ENCODE peak calls at places on chromosomes 4 and X, in eight cellular contexts. Y is ascending aorta, F is SK-N-SH, P is mammary epithelial cell, V is H1, I is pancreas, X is neural progenitor cell, H is mucosa of descending colon. N is an unnamed sample. For H3K4me1, the result is how much of the 10 kb centered on the place peaks cover.

GRCh38 chr4:15455290-15455689 is 14.4 kb upstream of the CC2D2A start:
- DNase-seq in Y (peak), F (no peak), P (no peak), V (no peak), I (no peak), X (no peak), H (no peak), N (no peak)

GRCh38 chr4:48602222-48602621 is 112.2 kb downstream of the ZAR1 start:
- DNase-seq in Y (no peak), F (no peak), P (peak), V (no peak), I (no peak), X (no peak), H (no peak), N (no peak)

GRCh38 chr4:4477391-4477790 is 64.5 kb downstream of the STX18 start:
- DNase-seq in Y (no peak), F (no peak), P (no peak), V (no peak), I (no peak), X (no peak), H (no peak), N (no peak)

GRCh38 chrX:50704987-50705386 is 109.0 kb downstream of the SHROOM4 start:
- DNase-seq in Y (no peak), F (no peak), P (no peak), V (no peak), I (no peak), X (no peak), H (no peak), N (no peak)

GRCh38 chrX:130171446-130172126 is at the start of gene RAB33A:
- DNase-seq in Y (no peak), F (peak), P (no peak), V (peak), I (peak), X (peak), H (peak), N (peak)

GRCh38 chr4:3792813-3793212 is 26.6 kb downstream of the ADRA2C start:
- DNase-seq in Y (no peak), F (peak), P (no peak), V (peak), I (peak), X (peak), H (peak), N (no peak)

GRCh38 chr4:66609014-66609413 is 936.3 kb downstream of the CENPC start:
- DNase-seq in Y (no peak), F (no peak), P (no peak), V (no peak), I (no peak), X (no peak), H (no peak), N (no peak)

GRCh38 chr4:5784960-5785611 is 74.1 kb downstream of the EVC start:
- DNase-seq in Y (peak), F (no peak), P (no peak), V (peak), I (no peak), X (peak), H (no peak), N (no peak)

GRCh38 chr4:55545681-55546632 is 752 bp downstream of the CLOCK start:
- DNase-seq in Y (peak), F (peak), P (peak), V (peak), I (peak), X (peak), H (peak), N (peak)

GRCh38 chr4:147655639-147656038 is 28.3 kb downstream of the PRMT9 start:
- DNase-seq in Y (no peak), F (no peak), P (no peak), V (no peak), I (no peak), X (no peak), H (no peak), N (no peak)

GRCh38 chrX:154298312-154298711 is 2.7 kb downstream of the TKTL1 start:
- DNase-seq in Y (no peak), F (no peak), P (peak), V (no peak), I (no peak), X (no peak), H (no peak), N (no peak)

DNA sequence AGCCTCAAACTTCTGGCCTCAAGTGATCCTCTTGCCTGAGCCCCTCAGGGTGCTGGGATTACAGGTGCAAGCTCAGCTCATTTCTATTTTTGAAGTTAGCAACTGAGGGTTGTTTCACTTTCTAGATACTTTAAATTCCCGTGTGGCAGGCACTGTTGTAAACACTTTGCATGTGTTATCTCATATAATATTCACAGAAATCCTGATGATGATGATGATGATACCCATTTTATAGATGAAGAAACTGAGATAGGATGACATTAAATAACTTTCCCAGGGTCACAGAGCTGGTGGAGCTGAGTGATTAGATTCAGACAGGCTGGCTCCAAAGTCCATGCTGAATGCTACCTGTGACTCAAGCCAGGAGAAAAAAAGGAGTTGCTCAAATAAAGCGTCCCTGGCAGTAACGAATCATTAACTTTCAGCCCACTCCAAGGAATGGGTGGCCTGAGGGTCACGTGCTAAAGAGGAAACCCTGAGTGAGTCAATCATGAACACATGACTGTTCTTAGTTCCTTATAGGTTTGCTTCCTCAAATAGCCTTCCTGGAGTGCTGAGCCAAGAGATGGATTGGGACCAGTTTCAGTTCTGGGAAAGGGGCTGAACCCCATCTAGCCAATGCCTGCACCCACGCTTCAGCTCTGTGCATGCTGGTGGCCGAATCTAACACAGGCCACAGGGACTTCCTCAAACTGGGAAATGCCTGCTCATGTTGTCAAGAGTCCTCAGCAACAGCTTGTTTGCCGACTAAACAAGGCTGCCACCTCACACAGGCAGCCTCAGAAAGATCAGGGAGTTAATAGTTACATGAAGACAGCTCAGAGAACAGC is 52.8 kb downstream of the RBM47 start:
- DNase-seq in Y (peak), F (no peak), P (peak), V (no peak), I (peak), X (peak), H (peak), N (no peak)
- H3K4me3 ChIP-seq in Y (peak), F (no peak), P (no peak), V (no peak), I (no peak), X (no peak), H (no peak), N (no peak)

DNA sequence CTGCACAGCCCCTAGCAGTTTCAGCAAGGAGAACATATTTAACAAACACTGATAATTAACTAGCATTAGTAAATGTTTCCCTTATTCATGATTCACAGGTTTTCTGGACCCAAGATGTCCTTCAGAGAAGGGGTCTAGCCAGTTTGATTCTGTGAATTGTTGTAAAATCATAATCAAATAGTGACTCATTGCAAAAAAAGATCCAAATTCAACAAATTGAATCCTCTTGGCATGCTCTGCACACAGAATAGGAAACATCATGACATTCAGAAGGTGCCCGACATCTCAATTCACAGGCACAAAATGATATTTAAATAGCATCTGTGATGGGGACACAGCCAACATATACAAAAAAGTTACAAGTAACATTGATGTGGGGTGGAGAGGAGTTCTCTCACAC is 100.1 kb downstream of the SH3KBP1 start:
- DNase-seq in Y (no peak), F (no peak), P (no peak), V (no peak), I (no peak), X (no peak), H (no peak), N (no peak)
- H3K4me1 ChIP-seq in Y (under half), F (under half), P (under half), V (under half), I (under half), X (under half), H (under half), N (half or more)

GRCh38 chr4:133149932-133150642 is 993 bp downstream of the PCDH10 start:
- DNase-seq in Y (peak), F (no peak), P (no peak), V (no peak), I (no peak), X (no peak), H (no peak), N (no peak)
- H3K4me3 ChIP-seq in Y (peak), F (no peak), P (no peak), V (peak), I (no peak), X (peak), H (no peak), N (no peak)

DNA sequence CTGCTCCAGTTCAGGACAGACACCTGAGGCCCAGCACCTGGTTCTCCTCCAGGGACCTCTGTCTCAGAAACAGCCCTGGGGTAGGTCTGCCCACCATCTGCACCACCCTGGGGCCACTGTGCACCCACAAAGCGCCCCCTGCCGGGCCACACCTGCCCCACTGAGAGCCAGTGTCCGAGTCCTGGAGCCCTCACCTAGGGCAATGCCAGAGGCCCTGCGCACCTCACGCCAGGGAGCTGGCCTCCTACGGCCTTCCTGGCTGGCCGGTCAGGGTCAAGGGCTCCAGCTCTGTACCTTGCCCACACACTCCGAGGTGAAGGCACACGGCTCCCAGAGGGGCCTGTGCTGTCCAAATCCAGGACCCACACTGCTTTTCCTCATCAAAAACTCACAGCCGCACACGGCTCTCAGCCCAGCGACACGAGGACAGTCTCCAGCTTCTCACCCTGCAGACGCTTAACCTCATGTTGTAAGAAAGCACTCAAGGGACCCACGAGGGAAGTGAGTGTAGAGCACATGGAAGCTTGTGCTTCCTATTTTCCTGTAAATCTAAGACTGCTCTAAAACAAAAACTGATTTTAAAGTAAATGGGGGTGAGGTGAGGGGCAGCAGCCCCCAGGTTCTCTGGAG is 5.4 kb downstream of the CTBP1 start:
- DNase-seq in Y (peak), F (peak), P (no peak), V (peak), I (peak), X (no peak), H (peak), N (no peak)
- H3K4me1 ChIP-seq in Y (under half), F (under half), P (under half), V (under half), I (under half), X (under half), H (half or more), N (half or more)

GRCh38 chr4:76307670-76308014 is 1.1 kb downstream of the STBD1 start:
- DNase-seq in Y (no peak), F (peak), P (no peak), V (no peak), I (no peak), X (no peak), H (no peak), N (no peak)
- H3K4me3 ChIP-seq in Y (peak), F (peak), P (peak), V (peak), I (peak), X (peak), H (peak), N (no peak)

DNA sequence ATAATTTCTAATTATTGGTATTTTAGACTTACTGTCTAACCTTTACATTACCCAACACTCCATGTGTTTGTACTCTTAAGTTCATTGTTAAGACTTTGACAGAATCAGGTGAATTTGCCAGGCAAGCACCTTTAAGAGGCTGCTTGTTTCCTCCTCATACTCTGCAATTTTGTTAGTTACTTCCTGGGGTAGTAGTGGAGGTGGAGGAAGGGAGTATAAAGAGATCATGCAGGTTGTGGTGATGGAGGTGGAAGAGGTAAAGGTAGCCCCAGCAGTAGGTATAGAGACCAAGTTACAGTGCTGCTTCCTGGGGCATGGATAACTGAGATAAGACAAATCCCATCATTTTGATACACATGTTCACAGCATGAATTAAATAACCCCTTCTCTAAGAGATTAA is 6.7 kb downstream of the WDR44 start:
- DNase-seq in Y (no peak), F (no peak), P (no peak), V (no peak), I (no peak), X (no peak), H (no peak), N (no peak)
- H3K4me1 ChIP-seq in Y (under half), F (under half), P (under half), V (under half), I (under half), X (under half), H (under half), N (half or more)

DNA sequence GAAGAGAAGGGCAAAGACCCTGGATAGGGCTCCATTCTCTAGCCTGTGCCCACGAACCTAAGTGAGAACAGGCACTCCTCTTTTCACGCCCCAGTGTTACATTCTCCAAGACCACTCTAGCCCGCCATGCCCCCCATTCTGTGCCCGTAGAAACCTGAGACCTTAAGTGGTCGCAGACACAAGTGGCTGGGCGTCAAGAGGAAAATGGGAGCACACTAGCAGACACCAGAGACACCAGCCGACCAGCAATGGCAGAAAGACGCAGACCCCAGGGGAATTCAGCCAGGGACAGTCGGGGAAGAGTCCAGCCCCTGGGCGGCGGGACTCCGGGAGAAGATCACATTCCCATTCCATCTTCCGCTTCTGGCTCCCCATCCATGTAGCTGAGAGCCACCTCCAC is 2027.9 kb downstream of the PCDH7 start:
- DNase-seq in Y (no peak), F (no peak), P (no peak), V (no peak), I (peak), X (no peak), H (no peak), N (peak)
- H3K4me3 ChIP-seq in Y (no peak), F (no peak), P (no peak), V (no peak), I (no peak), X (no peak), H (no peak), N (no peak)

GRCh38 chr4:85734446-85734845 is 259.5 kb downstream of the ARHGAP24 start:
- DNase-seq in Y (no peak), F (no peak), P (peak), V (no peak), I (no peak), X (no peak), H (no peak), N (no peak)
- H3K4me1 ChIP-seq in Y (under half), F (under half), P (under half), V (under half), I (under half), X (under half), H (under half), N (under half)

GRCh38 chrX:74614193-74614909 is at the start of gene RLIM:
- DNase-seq in Y (peak), F (peak), P (peak), V (peak), I (peak), X (peak), H (peak), N (peak)
- H3K4me3 ChIP-seq in Y (peak), F (peak), P (peak), V (peak), I (peak), X (peak), H (peak), N (peak)

GRCh38 chr4:39710098-39710896 is 12.4 kb downstream of the UBE2K start:
- DNase-seq in Y (no peak), F (no peak), P (no peak), V (no peak), I (no peak), X (no peak), H (no peak), N (no peak)
- H3K4me1 ChIP-seq in Y (under half), F (under half), P (under half), V (under half), I (under half), X (under half), H (under half), N (under half)